ENCODE peak calls at places on chromosomes 2 and 18, in seven cellular contexts. Q is mesendoderm, A is IMR-90, W is neuronal stem cell, S is H1, T is H9, G is trophoblast cell. M is an unnamed sample.

GRCh38 chr18:79678665-79679551 is 695 bp upstream of the CTDP1 start:
- DNase-seq in A (peak; percentile 99), S (peak; percentile 95), G (peak; percentile 99), T (peak; percentile 99), Q (peak; percentile 100), W (peak; percentile 98), M (peak; percentile 99)

GRCh38 chr2:205056066-205056678 is 510.9 kb downstream of the PARD3B start:
- DNase-seq in Q (no peak), G (peak; percentile 13), A (peak; percentile 17), S (no peak), W (no peak), T (no peak), M (peak; percentile 66)

GRCh38 chr18:21468514-21469164 is 131.9 kb downstream of the ESCO1 start:
- DNase-seq in T (no peak), A (no peak), G (no peak), W (no peak), S (no peak), Q (no peak), M (no peak)

GRCh38 chr2:217632036-217632435 is 370.8 kb downstream of the TNS1 start:
- DNase-seq in W (no peak), S (no peak), T (no peak), G (no peak), Q (no peak), A (no peak), M (no peak)

GRCh38 chr18:23631312-23631711 is 31.4 kb downstream of the ANKRD29 start:
- DNase-seq in A (no peak), W (no peak), Q (no peak), S (no peak), G (no peak), T (no peak), M (no peak)

GRCh38 chr18:68843467-68844089 is 45.7 kb downstream of the CCDC102B start:
- DNase-seq in W (no peak), S (no peak), G (no peak), A (peak; percentile 18), T (no peak), Q (no peak), M (no peak)

GRCh38 chr2:69159988-69160387 is 147.0 kb downstream of the ANTXR1 start:
- DNase-seq in S (no peak), Q (peak; percentile 94), T (peak; percentile 78), A (no peak), W (no peak), G (peak; percentile 91), M (no peak)

GRCh38 chr2:30502310-30502709 is 55.3 kb downstream of the LCLAT1 start:
- DNase-seq in Q (no peak), W (no peak), S (no peak), G (no peak), T (no peak), A (no peak), M (no peak)

GRCh38 chr2:160207804-160208661 is 8.0 kb upstream of the ITGB6 start:
- DNase-seq in T (no peak), W (no peak), A (peak; percentile 83), G (peak; percentile 65), Q (peak; percentile 32), S (no peak), M (peak; percentile 91)

GRCh38 chr2:84458436-84459027 is 548 bp downstream of the SUCLG1 start:
- DNase-seq in A (peak; percentile 12), T (no peak), S (no peak), G (peak; percentile 11), W (no peak), Q (no peak), M (peak; percentile 33)

GRCh38 chr2:54423213-54423612 is 32.9 kb upstream of the SPTBN1 start:
- DNase-seq in Q (no peak), G (no peak), W (no peak), T (no peak), S (no peak), A (no peak), M (no peak)

GRCh38 chr2:7905756-7906155 is 776.1 kb upstream of the ID2 start:
- DNase-seq in Q (no peak), T (no peak), A (no peak), W (no peak), G (no peak), S (no peak), M (no peak)

GRCh38 chr2:15890936-15891905 is 49.1 kb upstream of the MYCN start:
- DNase-seq in S (no peak), T (peak; percentile 49), Q (peak; percentile 85), W (no peak), A (no peak), G (peak; percentile 94), M (no peak)

GRCh38 chr18:58535340-58536186 is 93.3 kb downstream of the ALPK2 start:
- DNase-seq in W (no peak), Q (no peak), A (peak; percentile 22), G (peak; percentile 47), T (no peak), S (no peak), M (peak; percentile 50)

GRCh38 chr18:48884306-48885235 is 66.2 kb downstream of the SMAD7 start:
- DNase-seq in A (no peak), Q (no peak), T (no peak), S (no peak), W (no peak), G (no peak), M (no peak)

GRCh38 chr2:112483047-112483473 is 1.1 kb downstream of the TTL start:
- DNase-seq in G (peak; percentile 42), A (peak; percentile 73), W (peak; percentile 15), T (peak; percentile 32), S (no peak), Q (peak; percentile 71), M (peak; percentile 74)

DNA sequence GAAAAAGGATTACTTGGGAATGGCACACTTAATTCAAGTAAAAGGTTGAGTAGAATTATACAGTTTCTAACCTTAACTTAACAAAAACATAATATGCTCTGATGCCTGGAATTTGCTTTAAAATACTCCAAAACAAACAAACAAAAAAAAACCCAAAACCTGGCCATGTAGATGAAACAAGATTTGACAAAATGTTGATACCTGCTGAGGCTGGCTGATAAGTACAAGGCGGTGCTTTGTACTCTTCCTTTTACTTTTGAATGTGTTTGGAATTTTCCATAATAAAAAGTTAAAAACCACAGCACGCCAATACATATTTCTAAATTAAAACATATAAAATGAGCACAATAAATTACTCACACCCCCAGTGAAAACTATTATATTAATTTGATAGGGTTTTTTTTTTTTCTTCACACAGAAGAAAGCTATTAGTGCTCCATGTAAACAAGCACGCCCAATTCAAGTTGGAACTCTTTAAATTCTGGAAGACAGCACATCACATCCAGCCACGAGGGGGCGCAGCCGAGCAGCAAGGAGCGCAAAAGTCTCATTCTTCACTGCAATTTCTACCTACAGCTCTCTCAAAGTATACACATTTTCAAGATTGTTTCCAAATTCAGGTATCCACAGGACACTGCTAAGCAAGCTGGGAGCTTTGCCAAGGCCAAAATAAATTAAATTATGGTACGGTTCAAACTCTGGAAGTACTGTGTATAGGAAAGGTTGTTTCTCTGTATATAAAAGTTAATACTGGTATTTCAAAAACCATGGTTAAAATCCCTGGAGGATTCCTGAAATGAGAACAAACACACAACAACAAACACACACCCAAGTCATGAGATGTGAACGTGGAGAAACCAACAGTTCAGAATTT is 7.5 kb downstream of the SERTAD2 start:
- DNase-seq in A (peak; percentile 69), G (peak; percentile 97), T (peak; percentile 72), Q (peak; percentile 85), W (peak; percentile 81), S (peak; percentile 96), M (peak; percentile 75)
- H3K4ac ChIP-seq in A (no peak overlapping the region), G (peak overlapping the region; percentile 89), T (no peak overlapping the region), Q (no peak overlapping the region), W (no peak overlapping the region), S (no peak overlapping the region), M (no peak overlapping the region)

DNA sequence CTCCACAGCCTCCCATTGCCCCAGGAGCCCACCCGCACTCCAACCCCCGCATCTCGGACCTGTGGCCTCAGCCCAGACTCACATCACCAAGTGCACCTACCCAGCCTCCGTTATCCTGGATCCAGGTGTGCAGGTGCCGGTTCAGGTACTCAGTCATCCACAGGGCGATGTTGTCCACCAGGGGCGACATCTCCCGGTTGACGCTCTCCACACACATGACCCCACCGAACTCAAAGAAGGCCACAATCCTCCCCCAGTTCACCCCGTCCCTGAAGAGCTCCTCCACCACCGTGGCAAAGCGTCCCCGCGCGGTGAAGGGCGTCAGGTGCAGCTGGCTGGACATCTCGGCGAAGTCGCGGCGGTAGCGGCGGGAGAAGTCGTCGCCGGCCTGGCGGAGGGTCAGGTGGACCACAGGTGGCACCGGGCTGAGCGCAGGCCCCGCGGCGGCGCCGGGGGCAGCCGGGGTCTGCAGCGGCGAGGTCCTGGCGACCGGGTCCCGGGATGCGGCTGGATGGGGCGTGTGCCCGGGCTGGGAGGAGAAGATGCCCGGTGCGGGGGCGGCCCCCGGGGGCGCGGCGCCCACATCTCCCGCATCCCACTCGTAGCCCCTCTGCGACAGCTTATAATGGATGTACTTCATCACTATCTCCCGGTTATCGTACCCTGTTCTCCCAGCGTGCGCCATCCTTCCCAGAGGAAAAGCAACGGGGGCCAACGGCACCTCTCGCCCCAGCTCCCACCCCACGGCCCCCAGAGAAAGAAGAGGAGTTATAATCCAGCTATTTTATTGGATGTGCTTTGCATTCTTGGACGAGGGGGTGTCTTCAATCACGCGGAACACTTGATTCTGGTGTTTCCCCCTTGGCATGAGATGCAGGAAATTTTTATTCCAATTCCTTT is 1.3 kb downstream of the BCL2 start:
- DNase-seq in A (no peak), Q (peak; percentile 86), S (peak; percentile 88), W (no peak), T (peak; percentile 85), G (peak; percentile 67), M (no peak)
- H3K4ac ChIP-seq in A (no peak overlapping the region), Q (no peak overlapping the region), S (no peak overlapping the region), W (no peak overlapping the region), T (no peak overlapping the region), G (no peak overlapping the region), M (no peak overlapping the region)

GRCh38 chr2:117411983-117412382 is 402.5 kb upstream of the DDX18 start:
- DNase-seq in T (no peak), A (no peak), Q (no peak), S (no peak), G (peak; percentile 20), W (no peak), M (no peak)

GRCh38 chr2:117409443-117409842 is 405.0 kb upstream of the DDX18 start:
- DNase-seq in A (no peak), W (no peak), G (no peak), T (no peak), Q (no peak), S (no peak), M (no peak)

GRCh38 chr2:117401582-117401981 is 412.9 kb upstream of the DDX18 start:
- DNase-seq in T (no peak), W (no peak), A (no peak), G (no peak), S (no peak), Q (no peak), M (no peak)

GRCh38 chr2:117407746-117408145 is 406.7 kb upstream of the DDX18 start:
- DNase-seq in S (no peak), T (no peak), A (no peak), Q (no peak), W (no peak), G (no peak), M (no peak)

DNA sequence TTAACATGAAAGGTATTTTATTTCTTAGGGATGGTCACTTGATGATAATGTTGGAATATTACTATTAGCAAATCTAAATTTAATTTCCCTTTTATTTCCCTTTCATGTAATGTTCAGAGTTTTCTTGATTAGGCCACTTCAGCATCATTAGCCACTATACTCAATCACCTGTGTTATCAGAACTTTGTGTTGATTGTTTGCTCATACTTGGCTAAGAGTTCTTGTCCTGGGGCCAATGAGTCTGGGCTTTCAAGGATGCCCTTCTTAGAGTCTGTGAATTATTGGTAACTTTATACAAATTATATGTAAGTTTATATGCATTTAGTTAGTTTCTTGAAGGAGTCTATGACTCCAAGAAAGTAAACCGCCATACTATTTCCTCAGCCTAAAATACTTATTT is 408.0 kb upstream of the DDX18 start:
- DNase-seq in A (no peak), S (no peak), Q (no peak), T (no peak), G (no peak), W (no peak), M (no peak)
- H3K4ac ChIP-seq in A (no peak overlapping the region), S (no peak overlapping the region), Q (no peak overlapping the region), T (no peak overlapping the region), G (no peak overlapping the region), W (no peak overlapping the region), M (no peak overlapping the region)

GRCh38 chr18:10205136-10205535 is 249.3 kb upstream of the APCDD1 start:
- DNase-seq in T (no peak), G (no peak), A (no peak), S (no peak), W (no peak), Q (no peak), M (no peak)
- H3K4ac ChIP-seq in T (no peak overlapping the region), G (no peak overlapping the region), A (no peak overlapping the region), S (no peak overlapping the region), W (no peak overlapping the region), Q (no peak overlapping the region), M (no peak overlapping the region)